ENCODE peak calls at places on chromosomes 1 and 21, in nine cellular contexts. P is stimulated activated CD4-positive, alpha-beta T cell treated with anti-CD3 and anti-CD28 coated beads, Interleukin-15, amount 100 ng/mL, for 48 hours; L is NCI-H1694 treated with DMSO at 0.1 percent for 48 hours; G is body of pancreas; E is HEK293T; X is astrocyte of the spinal cord; U is IMR-90; M is Calu3; V is AG04450. H is an unnamed sample.

GRCh38 chr1:95073446-95073845 is 695 bp upstream of the ALG14 start:
- DNase-seq in P (no peak), L (no peak), G (no peak), E (peak), X (no peak), U (no peak), M (no peak), V (no peak), H (no peak)

GRCh38 chr1:5559078-5559477 is 433.1 kb downstream of the NPHP4 start:
- DNase-seq in P (no peak), L (no peak), G (no peak), E (no peak), X (no peak), U (no peak), M (no peak), V (no peak), H (no peak)

GRCh38 chr1:92968138-92969032 is 7.1 kb upstream of the DIPK1A start:
- DNase-seq in P (no peak), L (peak), G (no peak), E (no peak), X (no peak), U (no peak), M (peak), V (no peak), H (no peak)

GRCh38 chr21:45306832-45307571 is 19.3 kb upstream of the POFUT2 start:
- DNase-seq in P (no peak), L (no peak), G (peak), E (no peak), X (peak), U (peak), M (peak), V (peak), H (no peak)

GRCh38 chr1:18957136-18957521 is 653 bp upstream of the IFFO2 start:
- DNase-seq in P (no peak), L (no peak), G (no peak), E (no peak), X (no peak), U (no peak), M (no peak), V (no peak), H (no peak)

GRCh38 chr1:175129997-175130648 is 62.5 kb downstream of the KIAA0040 start:
- DNase-seq in P (no peak), L (no peak), G (no peak), E (no peak), X (no peak), U (no peak), M (no peak), V (no peak), H (no peak)

GRCh38 chr1:175267716-175268416 is 75.3 kb upstream of the KIAA0040 start:
- DNase-seq in P (no peak), L (no peak), G (peak), E (no peak), X (no peak), U (no peak), M (no peak), V (no peak), H (no peak)

GRCh38 chr1:37656881-37657280 is 22.2 kb upstream of the RSPO1 start:
- DNase-seq in P (no peak), L (no peak), G (no peak), E (no peak), X (no peak), U (no peak), M (no peak), V (no peak), H (no peak)

GRCh38 chr1:43358121-43358745 is 548 bp upstream of the CDC20 start:
- DNase-seq in P (no peak), L (peak), G (peak), E (no peak), X (peak), U (peak), M (peak), V (no peak), H (peak)

GRCh38 chr1:155977607-155978324 is 581 bp downstream of the ARHGEF2 start:
- DNase-seq in P (peak), L (no peak), G (peak), E (peak), X (no peak), U (no peak), M (peak), V (no peak), H (no peak)

GRCh38 chr1:202154766-202155477 is 5.5 kb downstream of the PTPN7 start:
- DNase-seq in P (no peak), L (peak), G (peak), E (peak), X (peak), U (peak), M (peak), V (peak), H (no peak)

GRCh38 chr1:236168716-236169429 is 26.5 kb downstream of the GPR137B start:
- DNase-seq in P (no peak), L (no peak), G (no peak), E (no peak), X (peak), U (peak), M (peak), V (no peak), H (no peak)

GRCh38 chr1:46613661-46614603 is 2.7 kb downstream of the MOB3C start:
- DNase-seq in P (peak), L (peak), G (peak), E (no peak), X (peak), U (peak), M (no peak), V (peak), H (no peak)

GRCh38 chr1:218323568-218324225 is 21.4 kb upstream of the TGFB2 start:
- DNase-seq in P (no peak), L (no peak), G (no peak), E (no peak), X (no peak), U (no peak), M (no peak), V (no peak), H (no peak)

GRCh38 chr1:197200468-197200899 is 54.0 kb upstream of the ASPM start:
- DNase-seq in P (no peak), L (peak), G (no peak), E (no peak), X (peak), U (peak), M (no peak), V (no peak), H (no peak)

GRCh38 chr21:26153758-26154157 is 16.8 kb downstream of the APP start:
- DNase-seq in P (no peak), L (no peak), G (no peak), E (no peak), X (no peak), U (peak), M (no peak), V (no peak), H (no peak)

GRCh38 chr1:185520188-185520935 is 203.3 kb upstream of the IVNS1ABP start:
- DNase-seq in P (no peak), L (no peak), G (no peak), E (no peak), X (no peak), U (no peak), M (no peak), V (no peak), H (no peak)

GRCh38 chr1:231248778-231249177 is 7.8 kb downstream of the GNPAT start:
- DNase-seq in P (no peak), L (no peak), G (no peak), E (no peak), X (no peak), U (peak), M (no peak), V (no peak), H (no peak)

GRCh38 chr1:66533804-66534745 is at the start of gene SGIP1:
- DNase-seq in P (no peak), L (no peak), G (peak), E (no peak), X (peak), U (peak), M (no peak), V (peak), H (peak)

GRCh38 chr1:234583755-234584430 is 26.1 kb downstream of the IRF2BP2 start:
- DNase-seq in P (no peak), L (no peak), G (peak), E (no peak), X (no peak), U (no peak), M (no peak), V (no peak), H (no peak)

GRCh38 chr1:62038594-62039284 is 155.9 kb upstream of the L1TD1 start:
- DNase-seq in P (no peak), L (no peak), G (no peak), E (peak), X (no peak), U (no peak), M (no peak), V (no peak), H (no peak)

GRCh38 chr1:203871114-203871875 is 9.9 kb downstream of the SNRPE start:
- DNase-seq in P (no peak), L (peak), G (peak), E (peak), X (peak), U (peak), M (peak), V (peak), H (no peak)

GRCh38 chr21:40923361-40923760 is 76.4 kb upstream of the DSCAM start:
- DNase-seq in P (no peak), L (no peak), G (no peak), E (no peak), X (no peak), U (no peak), M (no peak), V (no peak), H (no peak)

GRCh38 chr1:226060976-226061792 is 1.3 kb upstream of the H3-3A start:
- DNase-seq in P (no peak), L (peak), G (no peak), E (no peak), X (no peak), U (no peak), M (no peak), V (no peak), H (no peak)

GRCh38 chr1:86324423-86324822 is 71.7 kb downstream of the ODF2L start:
- DNase-seq in P (no peak), L (no peak), G (no peak), E (no peak), X (no peak), U (no peak), M (no peak), V (no peak), H (no peak)

GRCh38 chr1:68218485-68218884 is 13.8 kb downstream of the WLS start:
- DNase-seq in P (no peak), L (no peak), G (peak), E (no peak), X (no peak), U (no peak), M (no peak), V (no peak), H (no peak)

GRCh38 chr1:172726740-172727139 is 67.8 kb downstream of the FASLG start:
- DNase-seq in P (no peak), L (no peak), G (no peak), E (no peak), X (no peak), U (no peak), M (no peak), V (no peak), H (no peak)

GRCh38 chr1:230268371-230269170 is 157.6 kb downstream of the PGBD5 start:
- DNase-seq in P (no peak), L (peak), G (peak), E (peak), X (peak), U (peak), M (peak), V (peak), H (peak)

GRCh38 chr1:44531785-44532566 is 126.9 kb downstream of the RNF220 start:
- DNase-seq in P (no peak), L (no peak), G (no peak), E (no peak), X (peak), U (peak), M (peak), V (no peak), H (no peak)

GRCh38 chr1:223647249-223647648 is 18.3 kb downstream of the CAPN8 start:
- DNase-seq in P (no peak), L (no peak), G (no peak), E (no peak), X (no peak), U (no peak), M (no peak), V (no peak), H (no peak)

GRCh38 chr1:228059536-228060457 is 22.7 kb upstream of the ARF1 start:
- DNase-seq in P (peak), L (no peak), G (peak), E (peak), X (no peak), U (no peak), M (peak), V (no peak), H (peak)